ENCODE peak calls at places on chromosomes 3 and 15, in eight cellular contexts. R is A549; P is neural crest cell; T is activated naive CD8-positive, alpha-beta T cell treated with anti-CD3 and anti-CD28 coated beads, Interleukin-2, amount 50 U/mL, for 16 hours; S is tibial nerve; O is endothelial cell; B is stimulated activated CD8-positive, alpha-beta memory T cell treated with anti-CD3 and anti-CD28 coated beads, Interleukin-15, amount 100 ng/mL, for 48 hours; N is COR-L47. U is an unnamed sample.

GRCh38 chr3:157586293-157586692 is 83.1 kb upstream of the VEPH1 start:
- DNase-seq in O (no peak), S (no peak), N (no peak), R (no peak), B (no peak), T (no peak), P (no peak), U (no peak)

GRCh38 chr3:143121240-143122088 is 1.9 kb downstream of the CHST2 start:
- DNase-seq in N (peak; percentile 26), O (peak; percentile 87), T (peak; percentile 60), P (peak; percentile 47), R (peak; percentile 9), S (no peak), B (peak; percentile 74), U (peak; percentile 38)

GRCh38 chr3:130662407-130663028 is 84.1 kb downstream of the PIK3R4 start:
- DNase-seq in P (no peak), R (no peak), N (no peak), B (no peak), T (no peak), O (no peak), S (no peak), U (no peak)

GRCh38 chr15:44082558-44083151 is 112.4 kb downstream of the FRMD5 start:
- DNase-seq in R (no peak), P (no peak), B (no peak), O (no peak), T (no peak), S (no peak), N (no peak), U (no peak)

GRCh38 chr3:157119369-157119951 is 40.5 kb downstream of the CCNL1 start:
- DNase-seq in S (no peak), P (no peak), N (no peak), T (no peak), B (no peak), O (no peak), R (no peak), U (no peak)

GRCh38 chr15:78938608-78939488 is 6.0 kb downstream of the CTSH start:
- DNase-seq in N (no peak), R (no peak), T (no peak), O (no peak), P (no peak), S (no peak), B (no peak), U (peak; percentile 33)

GRCh38 chr3:193997228-193998192 is 138.4 kb upstream of the HES1 start:
- DNase-seq in O (no peak), S (no peak), T (no peak), B (no peak), R (no peak), N (no peak), P (no peak), U (no peak)

GRCh38 chr3:11575964-11576363 is 67.8 kb downstream of the VGLL4 start:
- DNase-seq in B (no peak), O (no peak), R (no peak), N (no peak), T (no peak), P (no peak), S (no peak), U (no peak)

GRCh38 chr15:88748081-88748480 is 55.2 kb upstream of the ACAN start:
- DNase-seq in O (no peak), T (no peak), S (no peak), P (no peak), R (no peak), B (no peak), N (no peak), U (no peak)

GRCh38 chr3:9402410-9403228 is 5.2 kb downstream of the SETD5 start:
- DNase-seq in R (no peak), N (no peak), P (peak; percentile 69), T (no peak), S (no peak), B (no peak), O (peak; percentile 64), U (no peak)

GRCh38 chr15:43150171-43150929 is 17.0 kb downstream of the TMEM62 start:
- DNase-seq in B (no peak), N (no peak), R (peak; percentile 18), O (no peak), S (no peak), T (no peak), P (no peak), U (no peak)

GRCh38 chr3:64684715-64685261 is 3.0 kb downstream of the ADAMTS9 start:
- DNase-seq in O (peak; percentile 18), S (peak; percentile 56), N (no peak), B (no peak), P (peak; percentile 4), T (no peak), R (no peak), U (no peak)

GRCh38 chr15:93862791-93863190 is 368.6 kb upstream of the MCTP2 start:
- DNase-seq in N (no peak), P (no peak), R (no peak), B (no peak), T (no peak), S (peak; percentile 33), O (no peak), U (no peak)

GRCh38 chr15:99722406-99722805 is 10.8 kb downstream of the LYSMD4 start:
- DNase-seq in N (no peak), T (no peak), B (no peak), O (no peak), S (no peak), P (no peak), R (no peak), U (no peak)

GRCh38 chr3:113165841-113166240 is 45.5 kb upstream of the BOC start:
- DNase-seq in S (peak; percentile 41), B (no peak), N (no peak), R (no peak), O (no peak), T (no peak), P (no peak), U (no peak)

GRCh38 chr3:131728898-131729297 is 226.1 kb upstream of the MRPL3 start:
- DNase-seq in P (no peak), R (no peak), S (no peak), O (no peak), T (no peak), B (no peak), N (no peak), U (no peak)

U was measured in T-helper 17 cell.